ENCODE peak calls at places on chromosomes 5 and 9, in ten cellular contexts. J, P, S, B, M, Q, K, N, X and F are unnamed samples.

GRCh38 chr9:25678147-25678666 is at the start of gene TUSC1:
- DNase-seq in J (peak), P (peak), S (peak), B (no peak), M (no peak), Q (no peak), K (peak), N (peak), X (peak), F (no peak)

GRCh38 chr5:148011407-148012124 is 52.2 kb upstream of the SPINK5 start:
- DNase-seq in J (no peak), P (peak), S (no peak), B (no peak), M (no peak), Q (no peak), K (no peak), N (no peak), X (no peak), F (no peak)

GRCh38 chr5:179270581-179271300 is 74.5 kb downstream of the ADAMTS2 start:
- DNase-seq in J (peak), P (no peak), S (peak), B (no peak), M (no peak), Q (no peak), K (no peak), N (no peak), X (no peak), F (no peak)

GRCh38 chr9:24258626-24259025 is 287.1 kb downstream of the IZUMO3 start:
- DNase-seq in J (no peak), P (no peak), S (no peak), B (no peak), M (no peak), Q (no peak), K (no peak), N (no peak), X (no peak), F (no peak)

GRCh38 chr9:91824151-91824550 is 125.9 kb downstream of the ROR2 start:
- DNase-seq in J (no peak), P (no peak), S (no peak), B (no peak), M (no peak), Q (no peak), K (no peak), N (no peak), X (no peak), F (no peak)

GRCh38 chr5:174306345-174307030 is 261.0 kb downstream of the NSG2 start:
- DNase-seq in J (no peak), P (no peak), S (no peak), B (no peak), M (no peak), Q (no peak), K (no peak), N (no peak), X (no peak), F (no peak)

GRCh38 chr5:153617190-153617589 is 126.7 kb downstream of the GRIA1 start:
- DNase-seq in J (no peak), P (no peak), S (no peak), B (no peak), M (no peak), Q (no peak), K (no peak), N (no peak), X (no peak), F (no peak)

GRCh38 chr5:52997424-52997823 is 8.3 kb downstream of the ITGA2 start:
- DNase-seq in J (peak), P (no peak), S (no peak), B (no peak), M (no peak), Q (no peak), K (no peak), N (peak), X (no peak), F (no peak)

GRCh38 chr5:101346447-101346846 is 443.4 kb upstream of the ST8SIA4 start:
- DNase-seq in J (no peak), P (no peak), S (no peak), B (no peak), M (no peak), Q (no peak), K (no peak), N (no peak), X (no peak), F (no peak)

GRCh38 chr9:16196206-16196605 is 643.4 kb downstream of the CCDC171 start:
- DNase-seq in J (no peak), P (peak), S (no peak), B (no peak), M (no peak), Q (no peak), K (no peak), N (no peak), X (no peak), F (no peak)

GRCh38 chr5:16690243-16690839 is 73.5 kb upstream of the RETREG1 start:
- DNase-seq in J (peak), P (peak), S (no peak), B (peak), M (peak), Q (no peak), K (peak), N (no peak), X (peak), F (no peak)

GRCh38 chr9:91833878-91834255 is 116.2 kb downstream of the ROR2 start:
- DNase-seq in J (no peak), P (no peak), S (no peak), B (no peak), M (no peak), Q (no peak), K (no peak), N (no peak), X (no peak), F (no peak)

GRCh38 chr5:102815560-102816324 is 60.6 kb downstream of the PAM start:
- DNase-seq in J (peak), P (no peak), S (no peak), B (no peak), M (no peak), Q (no peak), K (no peak), N (no peak), X (peak), F (no peak)

GRCh38 chr9:122226758-122227575 is 1.8 kb downstream of the LHX6 start:
- DNase-seq in J (no peak), P (no peak), S (no peak), B (no peak), M (no peak), Q (no peak), K (no peak), N (no peak), X (no peak), F (no peak)

GRCh38 chr9:125126019-125126746 is 17.1 kb downstream of the SCAI start:
- DNase-seq in J (no peak), P (peak), S (peak), B (peak), M (no peak), Q (peak), K (no peak), N (peak), X (peak), F (peak)

GRCh38 chr9:85008215-85008614 is 338.7 kb downstream of the NTRK2 start:
- DNase-seq in J (no peak), P (no peak), S (no peak), B (no peak), M (no peak), Q (no peak), K (no peak), N (no peak), X (no peak), F (no peak)

GRCh38 chr9:126695186-126696090 is 81.7 kb downstream of the LMX1B start:
- DNase-seq in J (no peak), P (no peak), S (no peak), B (no peak), M (no peak), Q (no peak), K (no peak), N (no peak), X (no peak), F (no peak)

GRCh38 chr5:39158786-39159185 is 60.6 kb downstream of the FYB1 start:
- DNase-seq in J (no peak), P (no peak), S (no peak), B (no peak), M (no peak), Q (no peak), K (no peak), N (no peak), X (no peak), F (no peak)

GRCh38 chr5:9851458-9851857 is 221.3 kb upstream of the TAS2R1 start:
- DNase-seq in J (no peak), P (peak), S (no peak), B (no peak), M (no peak), Q (no peak), K (no peak), N (peak), X (no peak), F (no peak)